ENCODE peak calls at places on chromosomes 7 and 10, in seven cellular contexts. U, F, W, E, H, M and Y are unnamed samples.

GRCh38 chr10:46553238-46554049 is 3.0 kb downstream of the GPRIN2 start:
- DNase-seq in F (no peak), H (peak; percentile 47), M (no peak), U (no peak), E (no peak), W (no peak), Y (no peak)

GRCh38 chr7:71615017-71615416 is 483.1 kb downstream of the GALNT17 start:
- DNase-seq in E (no peak), H (no peak), W (no peak), F (no peak), M (no peak), U (no peak), Y (no peak)

GRCh38 chr10:14623931-14624330 is 150.8 kb downstream of the FAM107B start:
- DNase-seq in F (no peak), W (no peak), M (no peak), E (no peak), U (no peak), H (no peak), Y (no peak)

GRCh38 chr7:73717991-73718405 is 1.5 kb downstream of the STX1A start:
- DNase-seq in W (no peak), H (no peak), M (no peak), E (peak; percentile 73), U (no peak), F (no peak), Y (no peak)

GRCh38 chr10:52578871-52579405 is 193.6 kb downstream of the MBL2 start:
- DNase-seq in U (no peak), E (no peak), H (no peak), W (no peak), F (no peak), M (no peak), Y (no peak)

GRCh38 chr7:149823191-149823630 is 15.0 kb upstream of the ZNF862 start:
- DNase-seq in H (no peak), W (no peak), E (no peak), M (no peak), U (no peak), F (no peak), Y (no peak)

GRCh38 chr7:130884437-130885417 is 150.7 kb upstream of the KLF14 start:
- DNase-seq in H (peak; percentile 26), M (no peak), U (no peak), W (no peak), F (peak; percentile 55), E (no peak), Y (no peak)

GRCh38 chr10:79268100-79268670 is 79.1 kb upstream of the PPIF start:
- DNase-seq in W (no peak), E (no peak), F (no peak), H (no peak), M (no peak), U (no peak), Y (no peak)

GRCh38 chr7:24381919-24382505 is 98.0 kb downstream of the NPY start:
- DNase-seq in W (no peak), H (no peak), M (peak; percentile 74), E (peak; percentile 10), F (peak; percentile 8), U (peak; percentile 30), Y (peak; percentile 64)

GRCh38 chr10:120810298-120810697 is 40.9 kb upstream of the WDR11 start:
- DNase-seq in E (no peak), M (peak; percentile 42), H (no peak), U (no peak), F (no peak), W (no peak), Y (no peak)

GRCh38 chr10:125638555-125638954 is 44.4 kb downstream of the TEX36 start:
- DNase-seq in H (no peak), F (no peak), W (no peak), U (no peak), M (no peak), E (no peak), Y (no peak)

GRCh38 chr7:7138897-7139296 is 43.4 kb upstream of the C1GALT1 start:
- DNase-seq in E (no peak), H (no peak), M (no peak), W (no peak), U (no peak), F (no peak), Y (no peak)

GRCh38 chr7:2012981-2013380 is 219.8 kb downstream of the MAD1L1 start:
- DNase-seq in M (peak; percentile 98), E (no peak), F (no peak), W (no peak), U (no peak), H (no peak), Y (no peak)

GRCh38 chr10:6068422-6068821 is 6.3 kb upstream of the IL2RA start:
- DNase-seq in H (no peak), W (no peak), E (no peak), U (no peak), F (no peak), M (no peak), Y (no peak)

GRCh38 chr10:24465899-24466615 is 257.1 kb downstream of the KIAA1217 start:
- DNase-seq in F (peak; percentile 92), E (peak; percentile 77), M (no peak), U (no peak), H (no peak), W (peak; percentile 45), Y (peak; percentile 78)

GRCh38 chr10:25818751-25819150 is 115.3 kb upstream of the MYO3A start:
- DNase-seq in U (no peak), F (no peak), W (no peak), M (no peak), H (peak; percentile 51), E (no peak), Y (no peak)

GRCh38 chr7:129412501-129412900 is 21.7 kb upstream of the STRIP2 start:
- DNase-seq in W (no peak), F (no peak), H (no peak), U (no peak), M (no peak), E (no peak), Y (no peak)

GRCh38 chr10:131636841-131637724 is 263.7 kb upstream of the PPP2R2D start:
- DNase-seq in F (no peak), H (no peak), M (no peak), E (no peak), U (no peak), W (no peak), Y (no peak)

GRCh38 chr7:5492249-5493020 is 68.8 kb upstream of the TNRC18 start:
- DNase-seq in M (peak; percentile 41), W (no peak), F (no peak), E (no peak), U (peak; percentile 42), H (peak; percentile 78), Y (no peak)

GRCh38 chr10:11875183-11875498 is 52.0 kb downstream of the PROSER2 start:
- DNase-seq in F (no peak), M (peak; percentile 60), W (no peak), U (no peak), H (peak; percentile 58), E (no peak), Y (no peak)

GRCh38 chr10:11874568-11875182 is 51.5 kb downstream of the PROSER2 start:
- DNase-seq in F (peak; percentile 80), U (peak; percentile 94), M (peak; percentile 77), W (peak; percentile 8), H (peak; percentile 82), E (peak; percentile 53), Y (peak; percentile 93)

GRCh38 chr10:11876805-11877395 is 53.7 kb downstream of the PROSER2 start:
- DNase-seq in H (no peak), E (no peak), F (no peak), M (no peak), W (no peak), U (no peak), Y (no peak)

GRCh38 chr10:11877506-11877905 is 54.4 kb downstream of the PROSER2 start:
- DNase-seq in F (no peak), M (no peak), E (no peak), H (no peak), W (no peak), U (no peak), Y (no peak)

DNA sequence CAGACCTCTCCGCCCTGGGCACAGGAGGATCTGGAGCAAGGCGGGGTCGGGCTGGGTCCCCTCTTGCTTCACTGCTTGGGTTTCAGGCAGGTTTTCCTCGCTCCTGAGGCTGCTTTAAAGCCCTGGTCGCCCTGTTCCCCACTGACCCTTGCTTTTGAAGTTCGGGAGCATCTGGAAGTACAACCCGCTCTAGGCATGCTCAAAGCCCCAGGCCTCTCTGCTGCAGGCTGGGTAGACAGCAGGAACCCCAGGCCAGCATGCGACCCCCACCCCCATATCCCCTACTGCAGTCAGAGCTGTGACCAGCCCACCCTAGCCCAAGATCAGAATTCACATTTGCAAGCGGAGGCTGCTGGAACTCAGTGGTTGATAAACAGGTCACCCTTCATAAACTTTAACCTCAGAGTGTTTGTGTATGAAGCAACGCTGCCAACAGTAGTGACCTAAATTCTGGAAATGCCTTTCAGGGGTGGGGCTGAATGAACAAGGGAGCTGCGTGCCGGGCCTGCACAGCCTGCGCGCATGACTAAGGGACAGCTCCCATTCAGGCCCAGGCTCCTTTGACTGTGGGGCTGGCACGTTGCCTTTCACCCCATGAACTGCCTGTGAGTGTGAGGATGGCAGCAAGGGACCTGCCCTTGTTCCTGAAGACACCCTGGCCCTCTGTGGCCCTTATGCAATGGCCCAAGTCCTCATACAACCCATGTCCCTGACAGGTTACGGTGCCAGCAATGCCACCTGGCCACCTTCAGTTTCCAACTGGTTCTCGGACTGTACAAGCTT is 52.5 kb downstream of the PROSER2 start:
- DNase-seq in F (peak; percentile 96), U (peak; percentile 81), E (peak; percentile 88), H (no peak), M (no peak), W (no peak), Y (peak; percentile 87)
- TF ChIP-seq JUND in F (peak; percentile 58), U (no peak), E (no peak), H (no peak), M (no peak), W (no peak), Y (no peak)

GRCh38 chr7:125136341-125136740 is 206.7 kb upstream of the POT1 start:
- DNase-seq in E (peak; percentile 32), F (no peak), H (no peak), W (no peak), M (no peak), U (no peak), Y (no peak)
- TF ChIP-seq JUND in E (no peak), F (no peak), H (no peak), W (no peak), M (no peak), U (no peak), Y (no peak)

DNA sequence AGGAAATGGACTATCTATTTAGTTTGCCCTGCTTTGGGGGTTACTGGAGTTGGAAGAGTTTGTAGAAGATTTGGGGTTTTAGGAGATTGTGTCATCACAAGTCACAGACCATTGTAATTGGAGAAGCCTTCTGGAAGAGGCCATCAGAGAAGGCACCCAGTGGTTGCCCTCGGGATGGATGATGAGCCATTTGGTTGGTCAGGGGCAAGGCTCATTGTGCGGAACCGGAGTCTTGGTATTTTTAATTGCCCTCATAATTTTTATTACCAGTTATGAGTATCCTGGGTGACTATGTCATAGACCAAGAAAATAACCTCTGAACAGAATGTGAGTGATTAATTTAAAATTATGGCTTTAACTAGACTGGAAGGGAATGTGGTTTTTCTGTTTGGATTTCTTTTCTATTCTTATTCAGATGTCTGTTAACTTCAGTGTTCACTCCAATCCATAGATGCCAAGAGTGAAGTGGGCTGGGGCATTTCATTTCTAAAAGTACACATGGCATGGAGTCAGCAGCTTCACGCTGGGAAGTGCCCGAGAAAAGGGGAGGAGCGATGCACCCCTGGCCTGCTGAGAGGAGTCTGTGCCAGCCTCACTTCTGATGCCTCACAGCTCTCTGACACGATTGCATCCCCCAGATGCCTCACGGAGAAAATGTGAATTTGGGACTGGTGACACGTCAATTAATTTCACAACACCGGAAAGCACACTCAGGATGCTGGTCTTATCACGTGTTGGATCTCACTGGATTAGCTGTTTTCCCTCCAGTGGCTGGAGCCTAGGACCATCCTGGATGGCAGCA is 225.6 kb upstream of the IGFBP3 start:
- DNase-seq in H (no peak), F (no peak), U (no peak), W (no peak), M (peak; percentile 21), E (no peak), Y (no peak)
- TF ChIP-seq JUND in H (no peak), F (no peak), U (no peak), W (no peak), M (no peak), E (no peak), Y (no peak)

GRCh38 chr7:148084138-148084537 is 506.4 kb upstream of the C7orf33 start:
- DNase-seq in F (peak; percentile 27), W (no peak), E (peak; percentile 12), M (peak; percentile 77), H (no peak), U (peak; percentile 14), Y (peak; percentile 4)
- TF ChIP-seq JUND in F (no peak), W (no peak), E (no peak), M (no peak), H (no peak), U (no peak), Y (no peak)